ENCODE peak calls at places on chromosomes 1 and 21, in ten cellular contexts. R is RWPE1, M is PC-9, K is esophagus squamous epithelium, L is MCF 10A, F is tibial nerve, T is AG09309, U is GM13976, Y is HFF-Myc, B is right lobe of liver. C is an unnamed sample.

GRCh38 chr1:7975212-7975865 is 13.8 kb downstream of the PARK7 start:
- DNase-seq in R (peak), M (peak), K (no peak), L (peak), F (peak), T (no peak), U (peak), Y (peak), B (peak), C (no peak)

GRCh38 chr1:117499071-117499470 is 106.8 kb upstream of the TENT5C start:
- DNase-seq in R (no peak), M (no peak), K (no peak), L (no peak), F (no peak), T (no peak), U (no peak), Y (no peak), B (no peak), C (no peak)

GRCh38 chr1:37721565-37721964 is 29.2 kb downstream of the CDCA8 start:
- DNase-seq in R (no peak), M (no peak), K (no peak), L (no peak), F (no peak), T (no peak), U (no peak), Y (no peak), B (no peak), C (no peak)

GRCh38 chr1:31855038-31855845 is 39.4 kb upstream of the SPOCD1 start:
- DNase-seq in R (peak), M (peak), K (no peak), L (peak), F (no peak), T (peak), U (no peak), Y (peak), B (no peak), C (no peak)

GRCh38 chr1:22709227-22709626 is 1.4 kb upstream of the EPHB2 start:
- DNase-seq in R (no peak), M (no peak), K (no peak), L (no peak), F (no peak), T (no peak), U (no peak), Y (no peak), B (no peak), C (no peak)

GRCh38 chr1:186775031-186775430 is 53.7 kb upstream of the PLA2G4A start:
- DNase-seq in R (no peak), M (no peak), K (no peak), L (no peak), F (no peak), T (no peak), U (no peak), Y (no peak), B (no peak), C (no peak)

GRCh38 chr1:94971491-94971924 is 44.6 kb upstream of the CNN3 start:
- DNase-seq in R (peak), M (no peak), K (no peak), L (peak), F (no peak), T (no peak), U (no peak), Y (peak), B (no peak), C (no peak)

GRCh38 chr1:216961516-216961915 is 238.3 kb upstream of the ESRRG start:
- DNase-seq in R (no peak), M (no peak), K (no peak), L (no peak), F (no peak), T (no peak), U (no peak), Y (no peak), B (no peak), C (no peak)

GRCh38 chr1:185719021-185719420 is 15.2 kb upstream of the HMCN1 start:
- DNase-seq in R (peak), M (no peak), K (no peak), L (peak), F (no peak), T (peak), U (no peak), Y (peak), B (peak), C (no peak)

GRCh38 chr1:67463298-67463960 is 33.2 kb upstream of the SERBP1 start:
- DNase-seq in R (no peak), M (no peak), K (no peak), L (no peak), F (no peak), T (no peak), U (no peak), Y (no peak), B (no peak), C (no peak)

GRCh38 chr1:54667797-54668196 is 26.2 kb downstream of the MROH7 start:
- DNase-seq in R (no peak), M (no peak), K (no peak), L (no peak), F (no peak), T (no peak), U (no peak), Y (no peak), B (no peak), C (no peak)

GRCh38 chr1:54666333-54666732 is 24.7 kb downstream of the MROH7 start:
- DNase-seq in R (no peak), M (no peak), K (no peak), L (peak), F (no peak), T (no peak), U (no peak), Y (no peak), B (no peak), C (no peak)

GRCh38 chr1:54671985-54672608 is 30.5 kb downstream of the MROH7 start:
- DNase-seq in R (peak), M (peak), K (no peak), L (peak), F (no peak), T (peak), U (peak), Y (peak), B (peak), C (peak)

GRCh38 chr1:54665852-54666251 is 24.3 kb downstream of the MROH7 start:
- DNase-seq in R (no peak), M (no peak), K (no peak), L (no peak), F (no peak), T (no peak), U (no peak), Y (no peak), B (no peak), C (no peak)

GRCh38 chr1:54668567-54668966 is 27.0 kb downstream of the MROH7 start:
- DNase-seq in R (no peak), M (no peak), K (no peak), L (no peak), F (no peak), T (no peak), U (no peak), Y (no peak), B (no peak), C (no peak)
- TF ChIP-seq CTCF in R (no peak), M (no peak), K (no peak), L (no peak), F (no peak), T (no peak), U (no peak), Y (no peak), B (no peak), C (no peak)

GRCh38 chr1:156148236-156148635 is 5.1 kb upstream of the SEMA4A start:
- DNase-seq in R (no peak), M (no peak), K (no peak), L (no peak), F (no peak), T (no peak), U (no peak), Y (no peak), B (no peak), C (no peak)

GRCh38 chr1:156144747-156145146 is 8.6 kb upstream of the SEMA4A start:
- DNase-seq in R (no peak), M (no peak), K (no peak), L (no peak), F (no peak), T (no peak), U (no peak), Y (no peak), B (no peak), C (no peak)

GRCh38 chr1:156145622-156146005 is 7.8 kb upstream of the SEMA4A start:
- DNase-seq in R (no peak), M (no peak), K (no peak), L (no peak), F (no peak), T (no peak), U (no peak), Y (no peak), B (no peak), C (no peak)

GRCh38 chr1:156146006-156146748 is 7.2 kb upstream of the SEMA4A start:
- DNase-seq in R (peak), M (peak), K (no peak), L (peak), F (no peak), T (peak), U (peak), Y (peak), B (peak), C (no peak)

GRCh38 chr1:156146749-156147405 is 6.5 kb upstream of the SEMA4A start:
- DNase-seq in R (no peak), M (no peak), K (no peak), L (peak), F (no peak), T (no peak), U (no peak), Y (no peak), B (no peak), C (no peak)
- TF ChIP-seq CTCF in R (no peak), M (no peak), K (no peak), L (no peak), F (no peak), T (no peak), U (no peak), Y (no peak), B (no peak), C (no peak)

GRCh38 chr1:224774378-224774777 is 155.1 kb upstream of the DNAH14 start:
- DNase-seq in R (no peak), M (no peak), K (no peak), L (peak), F (no peak), T (no peak), U (no peak), Y (no peak), B (no peak), C (no peak)
- TF ChIP-seq CTCF in R (no peak), M (peak), K (no peak), L (peak), F (no peak), T (no peak), U (no peak), Y (peak), B (peak), C (no peak)

GRCh38 chr1:3402258-3403010 is 52.0 kb upstream of the ARHGEF16 start:
- DNase-seq in R (no peak), M (peak), K (no peak), L (no peak), F (no peak), T (peak), U (no peak), Y (no peak), B (no peak), C (no peak)

GRCh38 chr1:3403011-3403345 is 51.5 kb upstream of the ARHGEF16 start:
- DNase-seq in R (no peak), M (no peak), K (no peak), L (no peak), F (no peak), T (no peak), U (no peak), Y (no peak), B (no peak), C (no peak)

GRCh38 chr1:3399732-3400131 is 54.7 kb upstream of the ARHGEF16 start:
- DNase-seq in R (no peak), M (no peak), K (no peak), L (no peak), F (no peak), T (peak), U (no peak), Y (no peak), B (no peak), C (no peak)

GRCh38 chr1:3403388-3404179 is 50.9 kb upstream of the ARHGEF16 start:
- DNase-seq in R (no peak), M (peak), K (no peak), L (no peak), F (no peak), T (no peak), U (no peak), Y (no peak), B (no peak), C (no peak)

DNA sequence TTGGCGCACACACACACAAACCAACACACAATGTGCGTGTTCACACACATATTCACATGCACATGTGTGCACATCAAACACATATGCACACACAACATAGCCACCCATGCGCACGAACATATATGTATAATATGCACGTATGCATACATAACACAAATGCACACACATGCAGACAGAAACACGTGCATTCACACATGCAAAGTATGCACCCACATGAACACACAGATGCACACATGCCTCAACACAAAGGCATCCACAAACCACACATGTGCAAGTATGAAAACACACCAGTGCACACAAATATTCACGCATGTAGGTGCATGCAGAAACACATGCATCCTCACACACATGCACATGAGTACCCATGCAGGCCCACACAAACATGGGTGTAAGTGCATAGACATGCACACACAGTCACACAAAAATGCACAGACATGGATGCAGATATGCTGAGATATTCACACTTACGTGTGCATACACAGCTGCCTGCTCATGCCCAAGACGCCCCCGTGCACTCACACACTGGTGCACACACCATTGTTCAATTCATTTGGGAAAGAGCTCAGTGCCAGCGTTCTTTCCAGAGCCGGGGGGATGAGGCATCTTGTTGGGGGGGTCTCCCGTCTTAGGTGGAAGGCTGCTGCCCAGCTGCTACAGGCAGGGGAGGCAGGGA is 52.7 kb upstream of the ARHGEF16 start:
- DNase-seq in R (no peak), M (peak), K (no peak), L (no peak), F (no peak), T (no peak), U (no peak), Y (no peak), B (no peak), C (no peak)
- TF ChIP-seq CTCF in R (no peak), M (no peak), K (no peak), L (no peak), F (no peak), T (no peak), U (no peak), Y (no peak), B (no peak), C (no peak)

DNA sequence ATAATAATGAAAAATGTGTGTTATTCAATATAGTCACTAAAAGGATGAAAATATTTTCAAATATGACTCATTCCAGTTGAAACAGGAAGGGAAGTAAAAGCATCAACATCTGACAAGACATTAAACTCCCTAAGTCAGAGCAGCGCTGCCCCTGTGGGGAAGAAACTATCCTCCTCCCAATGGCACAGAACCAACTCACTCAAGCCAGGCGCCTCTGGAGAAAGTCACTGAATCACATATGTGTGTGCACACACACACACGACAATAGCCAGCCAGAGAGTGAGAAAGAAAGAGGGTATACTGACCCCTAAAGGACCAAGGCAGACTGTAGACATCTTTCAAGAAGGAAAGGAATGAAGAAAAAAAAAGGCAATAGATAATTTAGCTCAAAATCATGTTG is 126.9 kb downstream of the SETD4 start:
- DNase-seq in R (peak), M (no peak), K (no peak), L (peak), F (peak), T (peak), U (no peak), Y (peak), B (no peak), C (no peak)
- TF ChIP-seq CTCF in R (no peak), M (no peak), K (no peak), L (no peak), F (no peak), T (peak), U (no peak), Y (peak), B (no peak), C (no peak)

DNA sequence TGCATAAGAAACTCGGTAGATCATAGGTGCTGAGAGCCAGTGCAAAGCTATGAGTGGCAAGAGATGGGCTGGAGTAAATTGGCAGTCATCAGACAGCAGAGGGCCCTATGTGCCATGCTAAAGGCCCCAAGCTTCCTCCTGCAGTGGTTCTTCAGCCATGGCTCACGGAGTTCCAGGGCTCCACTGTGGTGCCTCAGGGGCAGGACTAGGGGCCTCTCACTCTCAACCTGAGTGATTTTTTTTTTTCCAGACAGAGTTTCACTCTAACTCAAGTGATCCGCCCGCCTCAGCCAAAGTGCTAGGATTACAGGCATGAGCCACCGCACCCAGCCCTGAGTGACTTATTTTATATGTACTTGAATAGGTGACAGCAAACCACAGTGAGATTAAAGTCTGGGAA is 10.4 kb upstream of the GJA8 start:
- DNase-seq in R (no peak), M (no peak), K (no peak), L (peak), F (no peak), T (no peak), U (no peak), Y (no peak), B (no peak), C (no peak)
- TF ChIP-seq CTCF in R (no peak), M (no peak), K (no peak), L (no peak), F (no peak), T (no peak), U (no peak), Y (no peak), B (no peak), C (no peak)

GRCh38 chr1:85259118-85259865 is at the start of gene C1orf52:
- DNase-seq in R (peak), M (peak), K (peak), L (peak), F (peak), T (no peak), U (peak), Y (no peak), B (peak), C (peak)

GRCh38 chr1:85262985-85263384 is 3.5 kb upstream of the C1orf52 start:
- DNase-seq in R (no peak), M (no peak), K (no peak), L (no peak), F (no peak), T (no peak), U (no peak), Y (no peak), B (no peak), C (no peak)

GRCh38 chr1:85258536-85259117 is 835 bp downstream of the C1orf52 start:
- DNase-seq in R (no peak), M (no peak), K (no peak), L (no peak), F (no peak), T (no peak), U (no peak), Y (no peak), B (no peak), C (no peak)

GRCh38 chr1:85264150-85264549 is 4.7 kb upstream of the C1orf52 start:
- DNase-seq in R (no peak), M (peak), K (no peak), L (no peak), F (no peak), T (no peak), U (no peak), Y (no peak), B (no peak), C (no peak)

GRCh38 chr1:85259866-85260345 is 444 bp upstream of the C1orf52 start:
- DNase-seq in R (no peak), M (no peak), K (no peak), L (no peak), F (no peak), T (no peak), U (no peak), Y (no peak), B (no peak), C (no peak)
- TF ChIP-seq CTCF in R (peak), M (peak), K (no peak), L (no peak), F (no peak), T (no peak), U (no peak), Y (no peak), B (no peak), C (no peak)

DNA sequence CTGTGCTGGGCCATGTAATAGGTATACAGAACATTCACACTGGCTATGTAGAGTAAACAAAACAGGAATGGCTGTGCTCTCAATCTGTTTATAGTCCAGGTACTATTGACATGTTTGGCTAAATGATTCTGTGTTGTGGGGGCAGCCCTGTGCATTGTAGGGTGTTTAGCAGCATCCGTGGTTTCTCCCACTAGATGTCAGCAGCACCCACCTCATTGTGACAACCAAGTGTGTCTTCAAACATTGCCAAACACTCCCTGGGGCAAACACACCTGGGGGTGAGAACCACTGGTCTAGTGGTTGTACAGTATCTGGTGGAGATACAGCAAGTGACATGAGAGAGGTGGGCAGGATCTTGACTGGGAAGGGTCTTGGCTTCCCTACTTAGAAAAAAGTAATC is 80.4 kb upstream of the SPATA6 start:
- DNase-seq in R (no peak), M (no peak), K (no peak), L (peak), F (no peak), T (no peak), U (no peak), Y (no peak), B (peak), C (no peak)
- TF ChIP-seq CTCF in R (no peak), M (peak), K (no peak), L (peak), F (no peak), T (no peak), U (peak), Y (peak), B (peak), C (no peak)

GRCh38 chr1:72184099-72184695 is 98.1 kb downstream of the NEGR1 start:
- DNase-seq in R (no peak), M (no peak), K (no peak), L (no peak), F (no peak), T (no peak), U (no peak), Y (no peak), B (no peak), C (no peak)
- TF ChIP-seq CTCF in R (no peak), M (no peak), K (no peak), L (no peak), F (no peak), T (no peak), U (no peak), Y (no peak), B (no peak), C (no peak)